ENCODE peak calls at places on chromosomes 7 and 10, in ten cellular contexts. One of them, this sample, is unnamed.

GRCh38 chr7:70432567-70433001 is 699.4 kb upstream of the GALNT17 start:
- DNase-seq in C1 segment of cervical spinal cord: no peak
- DNase-seq in NCI-H748 treated with DMSO at 0.1 percent for 48 hours: peak; percentile 75
- DNase-seq in WERI-Rb-1: peak; percentile 26
- DNase-seq in iris pigment epithelial cell: no peak
- DNase-seq in transverse colon: no peak
- DNase-seq in NCI-H1105 treated with DMSO at 0.1 percent for 48 hours: peak; percentile 68
- DNase-seq in CD4-positive, alpha-beta memory T cell: no peak
- DNase-seq in NCI-H524: peak; percentile 84
- DNase-seq in cardiac muscle cell: no peak
- DNase-seq in this sample: no peak

GRCh38 chr10:36675458-36675880 is 449.9 kb upstream of the ANKRD30A start:
- DNase-seq in NCI-H1105 treated with DMSO at 0.1 percent for 48 hours: no peak
- DNase-seq in WERI-Rb-1: no peak
- DNase-seq in cardiac muscle cell: no peak
- DNase-seq in transverse colon: no peak
- DNase-seq in iris pigment epithelial cell: peak; percentile 91
- DNase-seq in CD4-positive, alpha-beta memory T cell: no peak
- DNase-seq in NCI-H748 treated with DMSO at 0.1 percent for 48 hours: no peak
- DNase-seq in C1 segment of cervical spinal cord: no peak
- DNase-seq in NCI-H524: no peak
- DNase-seq in this sample: no peak

GRCh38 chr10:110992011-110992800 is 72.8 kb downstream of the SHOC2 start:
- DNase-seq in transverse colon: no peak
- DNase-seq in CD4-positive, alpha-beta memory T cell: no peak
- DNase-seq in NCI-H524: no peak
- DNase-seq in NCI-H748 treated with DMSO at 0.1 percent for 48 hours: no peak
- DNase-seq in NCI-H1105 treated with DMSO at 0.1 percent for 48 hours: no peak
- DNase-seq in cardiac muscle cell: no peak
- DNase-seq in WERI-Rb-1: no peak
- DNase-seq in C1 segment of cervical spinal cord: no peak
- DNase-seq in iris pigment epithelial cell: peak; percentile 31
- DNase-seq in this sample: no peak

GRCh38 chr10:97127960-97128850 is 57.6 kb downstream of the SLIT1 start:
- DNase-seq in WERI-Rb-1: no peak
- DNase-seq in NCI-H524: peak; percentile 66
- DNase-seq in iris pigment epithelial cell: no peak
- DNase-seq in cardiac muscle cell: no peak
- DNase-seq in transverse colon: no peak
- DNase-seq in C1 segment of cervical spinal cord: no peak
- DNase-seq in NCI-H748 treated with DMSO at 0.1 percent for 48 hours: no peak
- DNase-seq in NCI-H1105 treated with DMSO at 0.1 percent for 48 hours: no peak
- DNase-seq in CD4-positive, alpha-beta memory T cell: no peak
- DNase-seq in this sample: peak; percentile 57

GRCh38 chr10:128536259-128536658 is 410.0 kb upstream of the MKI67 start:
- DNase-seq in WERI-Rb-1: no peak
- DNase-seq in C1 segment of cervical spinal cord: no peak
- DNase-seq in NCI-H524: no peak
- DNase-seq in iris pigment epithelial cell: no peak
- DNase-seq in NCI-H1105 treated with DMSO at 0.1 percent for 48 hours: no peak
- DNase-seq in cardiac muscle cell: no peak
- DNase-seq in transverse colon: no peak
- DNase-seq in CD4-positive, alpha-beta memory T cell: no peak
- DNase-seq in NCI-H748 treated with DMSO at 0.1 percent for 48 hours: no peak
- DNase-seq in this sample: no peak

GRCh38 chr10:24727811-24728210 is 4.1 kb upstream of the ARHGAP21 start:
- DNase-seq in CD4-positive, alpha-beta memory T cell: no peak
- DNase-seq in NCI-H748 treated with DMSO at 0.1 percent for 48 hours: no peak
- DNase-seq in transverse colon: no peak
- DNase-seq in NCI-H524: no peak
- DNase-seq in C1 segment of cervical spinal cord: no peak
- DNase-seq in iris pigment epithelial cell: no peak
- DNase-seq in NCI-H1105 treated with DMSO at 0.1 percent for 48 hours: no peak
- DNase-seq in cardiac muscle cell: no peak
- DNase-seq in WERI-Rb-1: no peak
- DNase-seq in this sample: no peak

GRCh38 chr7:86846494-86847190 is 202.9 kb downstream of the GRM3 start:
- DNase-seq in NCI-H748 treated with DMSO at 0.1 percent for 48 hours: peak; percentile 63
- DNase-seq in transverse colon: peak; percentile 54
- DNase-seq in CD4-positive, alpha-beta memory T cell: no peak
- DNase-seq in iris pigment epithelial cell: no peak
- DNase-seq in NCI-H1105 treated with DMSO at 0.1 percent for 48 hours: peak; percentile 11
- DNase-seq in cardiac muscle cell: no peak
- DNase-seq in WERI-Rb-1: no peak
- DNase-seq in C1 segment of cervical spinal cord: no peak
- DNase-seq in NCI-H524: no peak
- DNase-seq in this sample: no peak

GRCh38 chr10:42937649-42938180 is 139.2 kb upstream of the RET start:
- DNase-seq in transverse colon: no peak
- DNase-seq in NCI-H748 treated with DMSO at 0.1 percent for 48 hours: no peak
- DNase-seq in CD4-positive, alpha-beta memory T cell: no peak
- DNase-seq in C1 segment of cervical spinal cord: no peak
- DNase-seq in NCI-H1105 treated with DMSO at 0.1 percent for 48 hours: no peak
- DNase-seq in iris pigment epithelial cell: no peak
- DNase-seq in cardiac muscle cell: no peak
- DNase-seq in NCI-H524: no peak
- DNase-seq in WERI-Rb-1: no peak
- DNase-seq in this sample: no peak

GRCh38 chr10:79405221-79405994 is 40.0 kb downstream of the ZCCHC24 start:
- DNase-seq in NCI-H524: no peak
- DNase-seq in iris pigment epithelial cell: no peak
- DNase-seq in WERI-Rb-1: no peak
- DNase-seq in NCI-H748 treated with DMSO at 0.1 percent for 48 hours: no peak
- DNase-seq in transverse colon: peak; percentile 13
- DNase-seq in cardiac muscle cell: peak; percentile 80
- DNase-seq in CD4-positive, alpha-beta memory T cell: no peak
- DNase-seq in NCI-H1105 treated with DMSO at 0.1 percent for 48 hours: peak; percentile 56
- DNase-seq in C1 segment of cervical spinal cord: no peak
- DNase-seq in this sample: no peak

GRCh38 chr10:72276421-72277339 is 3.0 kb downstream of the DDIT4 start:
- DNase-seq in CD4-positive, alpha-beta memory T cell: no peak
- DNase-seq in iris pigment epithelial cell: peak; percentile 83
- DNase-seq in NCI-H524: no peak
- DNase-seq in WERI-Rb-1: no peak
- DNase-seq in C1 segment of cervical spinal cord: no peak
- DNase-seq in cardiac muscle cell: no peak
- DNase-seq in NCI-H748 treated with DMSO at 0.1 percent for 48 hours: no peak
- DNase-seq in transverse colon: peak; percentile 44
- DNase-seq in NCI-H1105 treated with DMSO at 0.1 percent for 48 hours: no peak
- DNase-seq in this sample: no peak

GRCh38 chr7:28784166-28784870 is 173.8 kb downstream of the TRIL start:
- DNase-seq in WERI-Rb-1: no peak
- DNase-seq in cardiac muscle cell: peak; percentile 35
- DNase-seq in transverse colon: no peak
- DNase-seq in C1 segment of cervical spinal cord: no peak
- DNase-seq in NCI-H748 treated with DMSO at 0.1 percent for 48 hours: peak; percentile 74
- DNase-seq in NCI-H1105 treated with DMSO at 0.1 percent for 48 hours: peak; percentile 91
- DNase-seq in CD4-positive, alpha-beta memory T cell: no peak
- DNase-seq in NCI-H524: peak; percentile 32
- DNase-seq in iris pigment epithelial cell: no peak
- DNase-seq in this sample: peak; percentile 17

GRCh38 chr7:123054357-123055133 is 59.0 kb upstream of the TAS2R16 start:
- DNase-seq in NCI-H1105 treated with DMSO at 0.1 percent for 48 hours: no peak
- DNase-seq in C1 segment of cervical spinal cord: no peak
- DNase-seq in NCI-H524: no peak
- DNase-seq in CD4-positive, alpha-beta memory T cell: no peak
- DNase-seq in transverse colon: no peak
- DNase-seq in NCI-H748 treated with DMSO at 0.1 percent for 48 hours: no peak
- DNase-seq in iris pigment epithelial cell: peak; percentile 24
- DNase-seq in WERI-Rb-1: peak; percentile 39
- DNase-seq in cardiac muscle cell: peak; percentile 84
- DNase-seq in this sample: no peak

This sample was measured in NCI-H2171.